ENCODE peak calls at places on chromosomes 6 and 20, in five cellular contexts. X, W, I, H and Q are unnamed samples. For H3K9me3, the result is how much of the 10 kb centered on the place peaks cover.

GRCh38 chr20:62437985-62438384 is 10.6 kb upstream of the RBBP8NL start:
- DNase-seq in X (no peak), W (no peak), I (no peak), H (no peak), Q (no peak)

GRCh38 chr6:27303613-27304272 is 8.3 kb downstream of the POM121L2 start:
- DNase-seq in X (no peak), W (no peak), I (no peak), H (no peak), Q (no peak)

GRCh38 chr20:20603339-20603990 is 109.0 kb downstream of the RALGAPA2 start:
- DNase-seq in X (no peak), W (peak), I (peak), H (no peak), Q (no peak)

GRCh38 chr6:55594442-55594841 is 15.4 kb upstream of the HMGCLL1 start:
- DNase-seq in X (no peak), W (no peak), I (no peak), H (no peak), Q (no peak)

GRCh38 chr20:4046926-4047325 is 31.6 kb upstream of the RNF24 start:
- DNase-seq in X (no peak), W (no peak), I (no peak), H (no peak), Q (no peak)

GRCh38 chr6:17015144-17015543 is 86.7 kb upstream of the STMND1 start:
- DNase-seq in X (peak), W (no peak), I (no peak), H (no peak), Q (no peak)

GRCh38 chr20:51592564-51592963 is 50.0 kb upstream of the NFATC2 start:
- DNase-seq in X (no peak), W (no peak), I (no peak), H (no peak), Q (no peak)

GRCh38 chr6:73691512-73691911 is 4.5 kb upstream of the CD109 start:
- DNase-seq in X (no peak), W (no peak), I (no peak), H (no peak), Q (no peak)

GRCh38 chr20:60482609-60483008 is 524.4 kb downstream of the CDH26 start:
- DNase-seq in X (no peak), W (no peak), I (no peak), H (no peak), Q (no peak)

GRCh38 chr20:2559641-2560040 is 23.3 kb downstream of the TMC2 start:
- DNase-seq in X (no peak), W (no peak), I (no peak), H (no peak), Q (no peak)

GRCh38 chr6:10837692-10837996 is 695 bp downstream of the MAK start:
- DNase-seq in X (peak), W (no peak), I (no peak), H (no peak), Q (no peak)

GRCh38 chr20:30484009-30484748 is 773.3 kb upstream of the DEFB115 start:
- DNase-seq in X (no peak), W (no peak), I (no peak), H (no peak), Q (no peak)
- H3K9me3 ChIP-seq in X (under half), W (under half), I (under half), H (under half), Q (under half)

GRCh38 chr6:162541019-162541601 is 186.5 kb downstream of the PRKN start:
- DNase-seq in X (no peak), W (no peak), I (no peak), H (no peak), Q (no peak)
- H3K9me3 ChIP-seq in X (under half), W (under half), I (under half), H (under half), Q (under half)

DNA sequence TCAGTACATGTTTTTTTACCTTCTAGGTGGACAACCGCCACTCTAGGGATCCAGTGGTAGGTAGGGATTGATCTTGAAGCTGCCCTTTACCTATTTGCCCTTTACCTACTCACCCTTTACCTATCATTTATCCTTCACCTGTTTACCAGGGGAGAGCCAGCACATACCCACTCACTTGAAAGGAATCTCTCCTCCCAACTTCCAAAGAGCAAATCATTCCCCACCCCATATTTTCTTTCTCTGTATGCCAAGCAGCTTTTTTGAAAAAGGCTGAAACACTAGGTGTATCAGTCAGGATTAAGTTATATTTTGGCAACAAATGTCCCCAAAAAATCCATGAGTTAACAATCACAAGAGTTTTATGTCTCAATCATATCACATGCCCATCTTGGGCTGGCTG is 10.5 kb upstream of the EPM2A start:
- DNase-seq in X (no peak), W (no peak), I (no peak), H (no peak), Q (no peak)
- H3K9me3 ChIP-seq in X (under half), W (under half), I (under half), H (under half), Q (under half)

GRCh38 chr6:159610881-159611280 is 82.2 kb downstream of the SOD2 start:
- DNase-seq in X (no peak), W (no peak), I (no peak), H (no peak), Q (no peak)

GRCh38 chr6:159617444-159617843 is 75.6 kb downstream of the SOD2 start:
- DNase-seq in X (no peak), W (no peak), I (no peak), H (no peak), Q (no peak)

GRCh38 chr6:159615923-159616322 is 77.1 kb downstream of the SOD2 start:
- DNase-seq in X (peak), W (no peak), I (no peak), H (no peak), Q (no peak)

DNA sequence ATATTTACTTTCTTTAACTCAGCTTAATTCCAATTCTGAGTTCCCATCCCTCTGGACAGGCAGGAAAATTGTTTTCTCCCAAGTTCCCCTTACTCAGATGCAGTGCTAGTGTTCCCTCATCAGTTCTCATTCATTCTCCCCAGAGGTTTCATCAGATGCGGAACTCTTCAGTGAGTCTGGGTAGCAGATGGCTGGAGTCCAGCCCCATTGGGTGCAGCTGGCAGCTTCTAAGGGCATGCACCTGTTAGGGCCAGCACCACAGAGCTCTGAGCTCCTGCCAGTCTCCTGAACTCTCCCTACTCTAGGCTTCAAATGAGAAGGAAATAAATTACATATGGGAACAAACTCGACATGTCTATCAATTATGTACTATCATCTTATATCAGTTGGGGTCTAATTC is 76.6 kb downstream of the SOD2 start:
- DNase-seq in X (no peak), W (no peak), I (no peak), H (no peak), Q (no peak)
- H3K9me3 ChIP-seq in X (under half), W (under half), I (under half), H (under half), Q (under half)

GRCh38 chr20:32611286-32611685 is 26.2 kb upstream of the NOL4L start:
- DNase-seq in X (no peak), W (no peak), I (no peak), H (no peak), Q (no peak)
- H3K9me3 ChIP-seq in X (under half), W (under half), I (under half), H (under half), Q (under half)

DNA sequence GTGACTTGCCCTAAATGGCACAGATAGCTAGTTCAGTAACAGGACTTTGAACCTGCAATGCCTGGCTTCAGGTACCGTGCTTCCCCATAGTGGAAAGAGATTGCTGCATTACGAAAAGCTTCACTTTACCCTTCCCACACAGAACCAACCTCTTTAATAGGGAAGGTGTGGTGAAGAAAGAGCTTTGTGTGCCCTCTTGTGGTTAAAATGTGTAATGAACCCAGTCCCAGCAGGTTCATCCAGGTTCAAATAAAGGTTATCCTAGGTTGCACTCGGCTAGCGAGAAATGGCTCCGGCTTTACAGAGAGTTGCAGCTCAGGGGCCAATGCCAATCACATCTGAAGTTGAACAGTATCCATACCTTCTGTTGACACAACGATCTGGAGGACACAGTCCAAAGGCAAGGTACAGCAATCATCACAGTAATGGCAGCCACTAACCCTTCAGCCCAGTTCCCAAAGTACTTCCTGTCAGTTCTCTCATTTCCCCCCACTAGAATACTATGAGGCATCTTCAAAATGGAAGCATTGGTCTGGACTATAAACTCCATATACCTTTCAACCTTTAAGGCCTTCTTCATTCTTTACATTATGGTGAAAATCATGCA is 3.0 kb downstream of the DEFB115 start:
- DNase-seq in X (no peak), W (peak), I (no peak), H (no peak), Q (no peak)
- H3K9me3 ChIP-seq in X (under half), W (under half), I (under half), H (under half), Q (under half)

GRCh38 chr6:159312204-159312603 is 143.0 kb downstream of the FNDC1 start:
- DNase-seq in X (peak), W (no peak), I (no peak), H (no peak), Q (no peak)

GRCh38 chr6:159313023-159313422 is 143.8 kb downstream of the FNDC1 start:
- DNase-seq in X (no peak), W (no peak), I (no peak), H (no peak), Q (no peak)

GRCh38 chr6:159317430-159317829 is 148.2 kb downstream of the FNDC1 start:
- DNase-seq in X (no peak), W (no peak), I (no peak), H (no peak), Q (no peak)

GRCh38 chr6:159311618-159312017 is 142.4 kb downstream of the FNDC1 start:
- DNase-seq in X (peak), W (peak), I (no peak), H (no peak), Q (no peak)

DNA sequence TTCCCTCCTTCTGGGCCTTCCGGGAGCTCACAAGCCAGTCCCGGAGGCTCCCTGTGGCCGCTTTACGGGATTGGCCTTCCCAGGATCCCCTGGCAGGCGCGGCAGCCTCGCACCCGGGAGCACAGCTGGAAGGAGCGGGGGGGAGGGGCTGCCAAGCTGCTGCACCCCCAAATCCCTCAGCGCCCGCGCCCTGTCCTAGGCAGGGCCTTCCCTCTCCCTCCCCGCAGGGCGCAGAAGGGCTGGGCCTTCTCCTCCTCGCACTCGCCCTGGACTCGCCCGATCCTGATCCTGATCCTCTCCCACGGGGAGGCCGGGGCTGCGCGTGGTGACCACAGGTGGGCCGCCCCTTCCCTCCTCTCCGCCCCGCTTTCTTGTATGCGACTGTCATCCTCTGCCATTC is 146.4 kb downstream of the FNDC1 start:
- DNase-seq in X (no peak), W (no peak), I (no peak), H (no peak), Q (no peak)
- H3K9me3 ChIP-seq in X (under half), W (under half), I (under half), H (under half), Q (under half)

DNA sequence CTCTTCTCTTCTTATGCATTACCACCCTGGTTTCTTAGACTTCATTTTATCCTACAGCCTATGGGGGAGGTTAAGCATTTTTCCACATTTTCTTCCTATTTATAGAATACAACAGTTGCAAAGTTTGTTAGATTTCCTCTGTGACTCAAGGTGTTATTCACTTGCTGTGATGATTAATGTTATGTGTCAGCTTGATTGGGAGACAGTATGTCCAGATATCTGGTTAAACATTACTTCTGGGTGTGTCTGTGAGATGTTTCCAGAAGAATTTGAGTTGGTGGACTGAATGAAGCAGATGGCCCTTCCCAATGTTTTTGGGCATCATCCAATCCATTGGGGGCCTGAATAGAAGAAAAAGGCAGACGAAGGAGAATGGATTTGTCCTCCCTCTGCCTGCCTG is 131.3 kb downstream of the C6orf118 start:
- DNase-seq in X (no peak), W (no peak), I (no peak), H (no peak), Q (no peak)
- H3K9me3 ChIP-seq in X (under half), W (under half), I (under half), H (under half), Q (under half)